ENCODE peak calls at places on chromosomes 12 and 14, in ten cellular contexts. One of them, this sample, is unnamed.

GRCh38 chr14:89915114-89915878 is 39.2 kb downstream of the EFCAB11 start:
- DNase-seq in activated T-helper 1 cell treated with anti-CD3 and anti-CD28 coated beads, Interleukin-2, amount 50 U/mL, for 16 hours: peak; percentile 41
- DNase-seq in frontal cortex: no peak
- DNase-seq in fibroblast of the conjunctiva: peak; percentile 64
- DNase-seq in anterior cingulate cortex: peak; percentile 5
- DNase-seq in EL: peak; percentile 69
- DNase-seq in stimulated activated CD8-positive, alpha-beta memory T cell treated with anti-CD3 and anti-CD28 coated beads, Interleukin-4, amount 100 ng/mL, for 1 hour: peak; percentile 33
- DNase-seq in A172: peak; percentile 49
- DNase-seq in thyroid gland: peak; percentile 62
- DNase-seq in hepatic stellate cell: peak; percentile 14
- DNase-seq in this sample: peak; percentile 58

GRCh38 chr12:114288071-114288470 is 117.9 kb downstream of the TBX5 start:
- DNase-seq in fibroblast of the conjunctiva: no peak
- DNase-seq in activated T-helper 1 cell treated with anti-CD3 and anti-CD28 coated beads, Interleukin-2, amount 50 U/mL, for 16 hours: no peak
- DNase-seq in thyroid gland: no peak
- DNase-seq in hepatic stellate cell: no peak
- DNase-seq in EL: no peak
- DNase-seq in stimulated activated CD8-positive, alpha-beta memory T cell treated with anti-CD3 and anti-CD28 coated beads, Interleukin-4, amount 100 ng/mL, for 1 hour: no peak
- DNase-seq in frontal cortex: no peak
- DNase-seq in A172: peak; percentile 4
- DNase-seq in anterior cingulate cortex: no peak
- DNase-seq in this sample: no peak

GRCh38 chr14:70281938-70282337 is 77.5 kb downstream of the COX16 start:
- DNase-seq in thyroid gland: no peak
- DNase-seq in EL: no peak
- DNase-seq in A172: no peak
- DNase-seq in anterior cingulate cortex: no peak
- DNase-seq in hepatic stellate cell: no peak
- DNase-seq in frontal cortex: no peak
- DNase-seq in stimulated activated CD8-positive, alpha-beta memory T cell treated with anti-CD3 and anti-CD28 coated beads, Interleukin-4, amount 100 ng/mL, for 1 hour: no peak
- DNase-seq in fibroblast of the conjunctiva: no peak
- DNase-seq in activated T-helper 1 cell treated with anti-CD3 and anti-CD28 coated beads, Interleukin-2, amount 50 U/mL, for 16 hours: no peak
- DNase-seq in this sample: no peak

GRCh38 chr14:95526483-95527391 is 8.1 kb upstream of the GLRX5 start:
- DNase-seq in fibroblast of the conjunctiva: no peak
- DNase-seq in stimulated activated CD8-positive, alpha-beta memory T cell treated with anti-CD3 and anti-CD28 coated beads, Interleukin-4, amount 100 ng/mL, for 1 hour: no peak
- DNase-seq in anterior cingulate cortex: no peak
- DNase-seq in A172: no peak
- DNase-seq in EL: no peak
- DNase-seq in activated T-helper 1 cell treated with anti-CD3 and anti-CD28 coated beads, Interleukin-2, amount 50 U/mL, for 16 hours: no peak
- DNase-seq in hepatic stellate cell: no peak
- DNase-seq in frontal cortex: no peak
- DNase-seq in thyroid gland: no peak
- DNase-seq in this sample: no peak

GRCh38 chr14:91417983-91418386 is 365 bp upstream of the CCDC88C start:
- DNase-seq in frontal cortex: no peak
- DNase-seq in anterior cingulate cortex: no peak
- DNase-seq in fibroblast of the conjunctiva: no peak
- DNase-seq in A172: no peak
- DNase-seq in EL: no peak
- DNase-seq in stimulated activated CD8-positive, alpha-beta memory T cell treated with anti-CD3 and anti-CD28 coated beads, Interleukin-4, amount 100 ng/mL, for 1 hour: no peak
- DNase-seq in thyroid gland: no peak
- DNase-seq in hepatic stellate cell: peak; percentile 19
- DNase-seq in activated T-helper 1 cell treated with anti-CD3 and anti-CD28 coated beads, Interleukin-2, amount 50 U/mL, for 16 hours: no peak
- DNase-seq in this sample: peak; percentile 77

GRCh38 chr12:112190626-112191025 is 65.3 kb downstream of the TRAFD1 start:
- DNase-seq in frontal cortex: no peak
- DNase-seq in A172: no peak
- DNase-seq in thyroid gland: peak; percentile 18
- DNase-seq in EL: no peak
- DNase-seq in fibroblast of the conjunctiva: no peak
- DNase-seq in hepatic stellate cell: no peak
- DNase-seq in anterior cingulate cortex: no peak
- DNase-seq in stimulated activated CD8-positive, alpha-beta memory T cell treated with anti-CD3 and anti-CD28 coated beads, Interleukin-4, amount 100 ng/mL, for 1 hour: no peak
- DNase-seq in activated T-helper 1 cell treated with anti-CD3 and anti-CD28 coated beads, Interleukin-2, amount 50 U/mL, for 16 hours: no peak
- DNase-seq in this sample: no peak

GRCh38 chr12:124626841-124627502 is 59.6 kb upstream of the NCOR2 start:
- DNase-seq in A172: no peak
- DNase-seq in anterior cingulate cortex: no peak
- DNase-seq in stimulated activated CD8-positive, alpha-beta memory T cell treated with anti-CD3 and anti-CD28 coated beads, Interleukin-4, amount 100 ng/mL, for 1 hour: no peak
- DNase-seq in hepatic stellate cell: peak; percentile 77
- DNase-seq in thyroid gland: peak; percentile 55
- DNase-seq in EL: no peak
- DNase-seq in frontal cortex: no peak
- DNase-seq in activated T-helper 1 cell treated with anti-CD3 and anti-CD28 coated beads, Interleukin-2, amount 50 U/mL, for 16 hours: no peak
- DNase-seq in fibroblast of the conjunctiva: peak; percentile 65
- DNase-seq in this sample: no peak

GRCh38 chr12:10214131-10214876 is 1.6 kb downstream of the GABARAPL1 start:
- DNase-seq in anterior cingulate cortex: no peak
- DNase-seq in fibroblast of the conjunctiva: no peak
- DNase-seq in thyroid gland: no peak
- DNase-seq in EL: peak; percentile 65
- DNase-seq in frontal cortex: no peak
- DNase-seq in hepatic stellate cell: peak; percentile 48
- DNase-seq in stimulated activated CD8-positive, alpha-beta memory T cell treated with anti-CD3 and anti-CD28 coated beads, Interleukin-4, amount 100 ng/mL, for 1 hour: no peak
- DNase-seq in A172: no peak
- DNase-seq in activated T-helper 1 cell treated with anti-CD3 and anti-CD28 coated beads, Interleukin-2, amount 50 U/mL, for 16 hours: no peak
- DNase-seq in this sample: no peak

GRCh38 chr14:76968621-76969063 is 59.9 kb downstream of the IRF2BPL start:
- DNase-seq in thyroid gland: no peak
- DNase-seq in hepatic stellate cell: no peak
- DNase-seq in stimulated activated CD8-positive, alpha-beta memory T cell treated with anti-CD3 and anti-CD28 coated beads, Interleukin-4, amount 100 ng/mL, for 1 hour: no peak
- DNase-seq in frontal cortex: no peak
- DNase-seq in fibroblast of the conjunctiva: no peak
- DNase-seq in anterior cingulate cortex: no peak
- DNase-seq in EL: no peak
- DNase-seq in A172: no peak
- DNase-seq in activated T-helper 1 cell treated with anti-CD3 and anti-CD28 coated beads, Interleukin-2, amount 50 U/mL, for 16 hours: no peak
- DNase-seq in this sample: peak; percentile 63

GRCh38 chr14:69261761-69262331 is 1.9 kb downstream of the GALNT16 start:
- DNase-seq in stimulated activated CD8-positive, alpha-beta memory T cell treated with anti-CD3 and anti-CD28 coated beads, Interleukin-4, amount 100 ng/mL, for 1 hour: no peak
- DNase-seq in anterior cingulate cortex: no peak
- DNase-seq in frontal cortex: no peak
- DNase-seq in thyroid gland: no peak
- DNase-seq in hepatic stellate cell: peak; percentile 16
- DNase-seq in fibroblast of the conjunctiva: no peak
- DNase-seq in EL: peak; percentile 62
- DNase-seq in A172: peak; percentile 19
- DNase-seq in activated T-helper 1 cell treated with anti-CD3 and anti-CD28 coated beads, Interleukin-2, amount 50 U/mL, for 16 hours: no peak
- DNase-seq in this sample: peak; percentile 78

GRCh38 chr14:83842536-83842935 is 1687.4 kb upstream of the FLRT2 start:
- DNase-seq in fibroblast of the conjunctiva: no peak
- DNase-seq in stimulated activated CD8-positive, alpha-beta memory T cell treated with anti-CD3 and anti-CD28 coated beads, Interleukin-4, amount 100 ng/mL, for 1 hour: no peak
- DNase-seq in activated T-helper 1 cell treated with anti-CD3 and anti-CD28 coated beads, Interleukin-2, amount 50 U/mL, for 16 hours: no peak
- DNase-seq in anterior cingulate cortex: no peak
- DNase-seq in EL: no peak
- DNase-seq in thyroid gland: no peak
- DNase-seq in frontal cortex: no peak
- DNase-seq in hepatic stellate cell: no peak
- DNase-seq in A172: no peak
- DNase-seq in this sample: no peak

GRCh38 chr12:107092669-107093546 is 441 bp downstream of the CRY1 start:
- DNase-seq in stimulated activated CD8-positive, alpha-beta memory T cell treated with anti-CD3 and anti-CD28 coated beads, Interleukin-4, amount 100 ng/mL, for 1 hour: peak; percentile 58
- DNase-seq in fibroblast of the conjunctiva: no peak
- DNase-seq in thyroid gland: peak; percentile 38
- DNase-seq in EL: peak; percentile 48
- DNase-seq in hepatic stellate cell: no peak
- DNase-seq in activated T-helper 1 cell treated with anti-CD3 and anti-CD28 coated beads, Interleukin-2, amount 50 U/mL, for 16 hours: peak; percentile 63
- DNase-seq in anterior cingulate cortex: no peak
- DNase-seq in frontal cortex: peak; percentile 25
- DNase-seq in A172: peak; percentile 55
- DNase-seq in this sample: peak; percentile 54

GRCh38 chr14:23568600-23569310 is 1.2 kb upstream of the AP1G2 start:
- DNase-seq in hepatic stellate cell: no peak
- DNase-seq in EL: peak; percentile 39
- DNase-seq in frontal cortex: no peak
- DNase-seq in fibroblast of the conjunctiva: no peak
- DNase-seq in A172: no peak
- DNase-seq in thyroid gland: no peak
- DNase-seq in stimulated activated CD8-positive, alpha-beta memory T cell treated with anti-CD3 and anti-CD28 coated beads, Interleukin-4, amount 100 ng/mL, for 1 hour: no peak
- DNase-seq in activated T-helper 1 cell treated with anti-CD3 and anti-CD28 coated beads, Interleukin-2, amount 50 U/mL, for 16 hours: no peak
- DNase-seq in anterior cingulate cortex: no peak
- DNase-seq in this sample: peak; percentile 37

GRCh38 chr12:119938049-119938667 is 50.9 kb upstream of the BICDL1 start:
- DNase-seq in anterior cingulate cortex: peak; percentile 10
- DNase-seq in A172: peak; percentile 52
- DNase-seq in stimulated activated CD8-positive, alpha-beta memory T cell treated with anti-CD3 and anti-CD28 coated beads, Interleukin-4, amount 100 ng/mL, for 1 hour: peak; percentile 52
- DNase-seq in hepatic stellate cell: peak; percentile 68
- DNase-seq in EL: peak; percentile 54
- DNase-seq in frontal cortex: peak; percentile 63
- DNase-seq in activated T-helper 1 cell treated with anti-CD3 and anti-CD28 coated beads, Interleukin-2, amount 50 U/mL, for 16 hours: peak; percentile 45
- DNase-seq in thyroid gland: peak; percentile 43
- DNase-seq in fibroblast of the conjunctiva: peak; percentile 22
- DNase-seq in this sample: peak; percentile 53

GRCh38 chr14:88791629-88792571 is 853 bp downstream of the EML5 start:
- DNase-seq in EL: peak; percentile 20
- DNase-seq in frontal cortex: peak; percentile 13
- DNase-seq in fibroblast of the conjunctiva: no peak
- DNase-seq in hepatic stellate cell: peak; percentile 6
- DNase-seq in stimulated activated CD8-positive, alpha-beta memory T cell treated with anti-CD3 and anti-CD28 coated beads, Interleukin-4, amount 100 ng/mL, for 1 hour: no peak
- DNase-seq in thyroid gland: peak; percentile 34
- DNase-seq in anterior cingulate cortex: peak; percentile 21
- DNase-seq in activated T-helper 1 cell treated with anti-CD3 and anti-CD28 coated beads, Interleukin-2, amount 50 U/mL, for 16 hours: peak; percentile 6
- DNase-seq in A172: no peak
- DNase-seq in this sample: no peak

GRCh38 chr12:110696283-110696682 is 7.4 kb upstream of the HVCN1 start:
- DNase-seq in frontal cortex: no peak
- DNase-seq in fibroblast of the conjunctiva: no peak
- DNase-seq in EL: no peak
- DNase-seq in thyroid gland: no peak
- DNase-seq in activated T-helper 1 cell treated with anti-CD3 and anti-CD28 coated beads, Interleukin-2, amount 50 U/mL, for 16 hours: no peak
- DNase-seq in stimulated activated CD8-positive, alpha-beta memory T cell treated with anti-CD3 and anti-CD28 coated beads, Interleukin-4, amount 100 ng/mL, for 1 hour: no peak
- DNase-seq in A172: no peak
- DNase-seq in anterior cingulate cortex: no peak
- DNase-seq in hepatic stellate cell: no peak
- DNase-seq in this sample: no peak

GRCh38 chr14:60357551-60357930 is 108.5 kb downstream of the PPM1A start:
- DNase-seq in thyroid gland: no peak
- DNase-seq in stimulated activated CD8-positive, alpha-beta memory T cell treated with anti-CD3 and anti-CD28 coated beads, Interleukin-4, amount 100 ng/mL, for 1 hour: no peak
- DNase-seq in anterior cingulate cortex: no peak
- DNase-seq in EL: no peak
- DNase-seq in activated T-helper 1 cell treated with anti-CD3 and anti-CD28 coated beads, Interleukin-2, amount 50 U/mL, for 16 hours: no peak
- DNase-seq in hepatic stellate cell: no peak
- DNase-seq in fibroblast of the conjunctiva: no peak
- DNase-seq in frontal cortex: no peak
- DNase-seq in A172: no peak
- DNase-seq in this sample: no peak

GRCh38 chr14:66403183-66403582 is 83.0 kb upstream of the CCDC196 start:
- DNase-seq in anterior cingulate cortex: no peak
- DNase-seq in activated T-helper 1 cell treated with anti-CD3 and anti-CD28 coated beads, Interleukin-2, amount 50 U/mL, for 16 hours: no peak
- DNase-seq in EL: peak; percentile 40
- DNase-seq in A172: peak; percentile 16
- DNase-seq in thyroid gland: no peak
- DNase-seq in fibroblast of the conjunctiva: peak; percentile 9
- DNase-seq in stimulated activated CD8-positive, alpha-beta memory T cell treated with anti-CD3 and anti-CD28 coated beads, Interleukin-4, amount 100 ng/mL, for 1 hour: no peak
- DNase-seq in frontal cortex: no peak
- DNase-seq in hepatic stellate cell: peak; percentile 1
- DNase-seq in this sample: no peak

GRCh38 chr12:51921017-51921725 is 13.9 kb downstream of the ACVRL1 start:
- DNase-seq in thyroid gland: no peak
- DNase-seq in fibroblast of the conjunctiva: no peak
- DNase-seq in activated T-helper 1 cell treated with anti-CD3 and anti-CD28 coated beads, Interleukin-2, amount 50 U/mL, for 16 hours: no peak
- DNase-seq in EL: no peak
- DNase-seq in anterior cingulate cortex: no peak
- DNase-seq in hepatic stellate cell: no peak
- DNase-seq in frontal cortex: no peak
- DNase-seq in stimulated activated CD8-positive, alpha-beta memory T cell treated with anti-CD3 and anti-CD28 coated beads, Interleukin-4, amount 100 ng/mL, for 1 hour: no peak
- DNase-seq in A172: no peak
- DNase-seq in this sample: no peak

GRCh38 chr12:111248221-111248620 is 120.7 kb downstream of the PHETA1 start:
- DNase-seq in stimulated activated CD8-positive, alpha-beta memory T cell treated with anti-CD3 and anti-CD28 coated beads, Interleukin-4, amount 100 ng/mL, for 1 hour: no peak
- DNase-seq in A172: no peak
- DNase-seq in anterior cingulate cortex: no peak
- DNase-seq in fibroblast of the conjunctiva: no peak
- DNase-seq in EL: no peak
- DNase-seq in activated T-helper 1 cell treated with anti-CD3 and anti-CD28 coated beads, Interleukin-2, amount 50 U/mL, for 16 hours: no peak
- DNase-seq in frontal cortex: no peak
- DNase-seq in thyroid gland: peak; percentile 91
- DNase-seq in hepatic stellate cell: no peak
- DNase-seq in this sample: no peak

GRCh38 chr12:104953323-104953722 is 4.8 kb downstream of the SLC41A2 start:
- DNase-seq in A172: no peak
- DNase-seq in frontal cortex: no peak
- DNase-seq in thyroid gland: no peak
- DNase-seq in stimulated activated CD8-positive, alpha-beta memory T cell treated with anti-CD3 and anti-CD28 coated beads, Interleukin-4, amount 100 ng/mL, for 1 hour: no peak
- DNase-seq in fibroblast of the conjunctiva: no peak
- DNase-seq in activated T-helper 1 cell treated with anti-CD3 and anti-CD28 coated beads, Interleukin-2, amount 50 U/mL, for 16 hours: no peak
- DNase-seq in anterior cingulate cortex: no peak
- DNase-seq in hepatic stellate cell: no peak
- DNase-seq in EL: no peak
- DNase-seq in this sample: peak; percentile 37

GRCh38 chr14:92486881-92487280 is 26.7 kb upstream of the RIN3 start:
- DNase-seq in thyroid gland: no peak
- DNase-seq in anterior cingulate cortex: no peak
- DNase-seq in activated T-helper 1 cell treated with anti-CD3 and anti-CD28 coated beads, Interleukin-2, amount 50 U/mL, for 16 hours: no peak
- DNase-seq in hepatic stellate cell: peak; percentile 75
- DNase-seq in fibroblast of the conjunctiva: no peak
- DNase-seq in stimulated activated CD8-positive, alpha-beta memory T cell treated with anti-CD3 and anti-CD28 coated beads, Interleukin-4, amount 100 ng/mL, for 1 hour: no peak
- DNase-seq in frontal cortex: no peak
- DNase-seq in A172: no peak
- DNase-seq in EL: no peak
- DNase-seq in this sample: no peak

GRCh38 chr14:25350071-25350470 is 300.1 kb upstream of the STXBP6 start:
- DNase-seq in EL: no peak
- DNase-seq in activated T-helper 1 cell treated with anti-CD3 and anti-CD28 coated beads, Interleukin-2, amount 50 U/mL, for 16 hours: no peak
- DNase-seq in stimulated activated CD8-positive, alpha-beta memory T cell treated with anti-CD3 and anti-CD28 coated beads, Interleukin-4, amount 100 ng/mL, for 1 hour: no peak
- DNase-seq in fibroblast of the conjunctiva: no peak
- DNase-seq in frontal cortex: no peak
- DNase-seq in thyroid gland: no peak
- DNase-seq in hepatic stellate cell: no peak
- DNase-seq in A172: no peak
- DNase-seq in anterior cingulate cortex: no peak
- DNase-seq in this sample: no peak

This sample was measured in Caco-2.